ENCODE peak calls at places on chromosomes 3 and 15, in seven cellular contexts. One of them, this sample, is unnamed.
A peak's percentile ranks its signal among the peaks of the same experiment; 100 is the strongest.

GRCh38 chr3:102353148-102353547 is 81.7 kb upstream of the ZPLD1 start:
- DNase-seq in esophagus muscularis mucosa: no peak
- DNase-seq in brain microvascular endothelial cell: no peak
- DNase-seq in endothelial cell: no peak
- DNase-seq in cardiac fibroblast: peak; percentile 61
- DNase-seq in right atrium auricular region: no peak
- DNase-seq in foreskin fibroblast: no peak
- DNase-seq in this sample: no peak

GRCh38 chr15:89396723-89397652 is 62.4 kb upstream of the POLG start:
- DNase-seq in brain microvascular endothelial cell: no peak
- DNase-seq in foreskin fibroblast: no peak
- DNase-seq in endothelial cell: no peak
- DNase-seq in cardiac fibroblast: no peak
- DNase-seq in esophagus muscularis mucosa: no peak
- DNase-seq in right atrium auricular region: no peak
- DNase-seq in this sample: no peak

GRCh38 chr15:65101891-65102708 is 12.9 kb downstream of the UBAP1L start:
- DNase-seq in esophagus muscularis mucosa: no peak
- DNase-seq in brain microvascular endothelial cell: no peak
- DNase-seq in right atrium auricular region: no peak
- DNase-seq in foreskin fibroblast: no peak
- DNase-seq in cardiac fibroblast: no peak
- DNase-seq in endothelial cell: peak; percentile 56
- DNase-seq in this sample: no peak

GRCh38 chr3:17431004-17431403 is 311.4 kb downstream of the TBC1D5 start:
- DNase-seq in endothelial cell: no peak
- DNase-seq in cardiac fibroblast: peak; percentile 71
- DNase-seq in esophagus muscularis mucosa: no peak
- DNase-seq in right atrium auricular region: no peak
- DNase-seq in brain microvascular endothelial cell: no peak
- DNase-seq in foreskin fibroblast: peak; percentile 51
- DNase-seq in this sample: no peak

GRCh38 chr3:184016169-184016570 is 1.5 kb downstream of the ABCC5 start:
- DNase-seq in cardiac fibroblast: no peak
- DNase-seq in endothelial cell: no peak
- DNase-seq in esophagus muscularis mucosa: no peak
- DNase-seq in brain microvascular endothelial cell: no peak
- DNase-seq in foreskin fibroblast: no peak
- DNase-seq in right atrium auricular region: no peak
- DNase-seq in this sample: no peak

GRCh38 chr3:175208316-175208715 is 349.2 kb downstream of the NAALADL2 start:
- DNase-seq in foreskin fibroblast: peak; percentile 82
- DNase-seq in cardiac fibroblast: peak; percentile 39
- DNase-seq in endothelial cell: no peak
- DNase-seq in right atrium auricular region: no peak
- DNase-seq in esophagus muscularis mucosa: no peak
- DNase-seq in brain microvascular endothelial cell: no peak
- DNase-seq in this sample: no peak

GRCh38 chr15:37824717-37825382 is 109.6 kb upstream of the TMCO5A start:
- DNase-seq in cardiac fibroblast: peak; percentile 96
- DNase-seq in endothelial cell: no peak
- DNase-seq in esophagus muscularis mucosa: no peak
- DNase-seq in right atrium auricular region: no peak
- DNase-seq in brain microvascular endothelial cell: peak; percentile 97
- DNase-seq in foreskin fibroblast: peak; percentile 95
- DNase-seq in this sample: no peak

GRCh38 chr15:42107483-42107882 is 13.1 kb upstream of the PLA2G4D start:
- DNase-seq in cardiac fibroblast: no peak
- DNase-seq in foreskin fibroblast: no peak
- DNase-seq in endothelial cell: no peak
- DNase-seq in esophagus muscularis mucosa: no peak
- DNase-seq in brain microvascular endothelial cell: no peak
- DNase-seq in right atrium auricular region: no peak
- DNase-seq in this sample: peak; percentile 34

GRCh38 chr15:32849769-32850668 is 132.2 kb downstream of the GREM1 start:
- DNase-seq in esophagus muscularis mucosa: no peak
- DNase-seq in endothelial cell: no peak
- DNase-seq in foreskin fibroblast: peak; percentile 86
- DNase-seq in brain microvascular endothelial cell: peak; percentile 70
- DNase-seq in cardiac fibroblast: peak; percentile 98
- DNase-seq in right atrium auricular region: no peak
- DNase-seq in this sample: no peak

GRCh38 chr3:128006061-128006470 is 46.2 kb upstream of the SEC61A1 start:
- DNase-seq in endothelial cell: no peak
- DNase-seq in esophagus muscularis mucosa: no peak
- DNase-seq in brain microvascular endothelial cell: no peak
- DNase-seq in cardiac fibroblast: no peak
- DNase-seq in right atrium auricular region: no peak
- DNase-seq in foreskin fibroblast: no peak
- DNase-seq in this sample: no peak

GRCh38 chr3:45187597-45188210 is 38.4 kb downstream of the TMEM158 start:
- DNase-seq in endothelial cell: no peak
- DNase-seq in brain microvascular endothelial cell: no peak
- DNase-seq in esophagus muscularis mucosa: no peak
- DNase-seq in cardiac fibroblast: no peak
- DNase-seq in right atrium auricular region: no peak
- DNase-seq in foreskin fibroblast: no peak
- DNase-seq in this sample: no peak

GRCh38 chr3:56314842-56315241 is 153.4 kb downstream of the ERC2 start:
- DNase-seq in esophagus muscularis mucosa: no peak
- DNase-seq in endothelial cell: no peak
- DNase-seq in cardiac fibroblast: peak; percentile 66
- DNase-seq in foreskin fibroblast: peak; percentile 56
- DNase-seq in right atrium auricular region: no peak
- DNase-seq in brain microvascular endothelial cell: peak; percentile 52
- DNase-seq in this sample: no peak

GRCh38 chr3:190597291-190597690 is 83.4 kb downstream of the IL1RAP start:
- DNase-seq in esophagus muscularis mucosa: no peak
- DNase-seq in brain microvascular endothelial cell: no peak
- DNase-seq in foreskin fibroblast: no peak
- DNase-seq in endothelial cell: no peak
- DNase-seq in right atrium auricular region: no peak
- DNase-seq in cardiac fibroblast: no peak
- DNase-seq in this sample: no peak

GRCh38 chr3:58874248-58874741 is 175.5 kb downstream of the CFAP20DC start:
- DNase-seq in foreskin fibroblast: no peak
- DNase-seq in endothelial cell: no peak
- DNase-seq in cardiac fibroblast: peak; percentile 43
- DNase-seq in brain microvascular endothelial cell: peak; percentile 15
- DNase-seq in right atrium auricular region: no peak
- DNase-seq in esophagus muscularis mucosa: no peak
- DNase-seq in this sample: no peak

GRCh38 chr15:78739996-78740903 is 71.0 kb downstream of the ADAMTS7 start:
- DNase-seq in brain microvascular endothelial cell: peak; percentile 39
- DNase-seq in foreskin fibroblast: peak; percentile 59
- DNase-seq in esophagus muscularis mucosa: no peak
- DNase-seq in right atrium auricular region: peak; percentile 55
- DNase-seq in endothelial cell: peak; percentile 83
- DNase-seq in cardiac fibroblast: peak; percentile 47
- DNase-seq in this sample: peak; percentile 82

GRCh38 chr15:85707519-85708338 is 87.0 kb downstream of the KLHL25 start:
- DNase-seq in endothelial cell: no peak
- DNase-seq in cardiac fibroblast: peak; percentile 45
- DNase-seq in brain microvascular endothelial cell: peak; percentile 36
- DNase-seq in foreskin fibroblast: peak; percentile 39
- DNase-seq in right atrium auricular region: no peak
- DNase-seq in esophagus muscularis mucosa: no peak
- DNase-seq in this sample: no peak

GRCh38 chr3:30553641-30554316 is 52.6 kb upstream of the TGFBR2 start:
- DNase-seq in esophagus muscularis mucosa: no peak
- DNase-seq in cardiac fibroblast: peak; percentile 52
- DNase-seq in right atrium auricular region: no peak
- DNase-seq in brain microvascular endothelial cell: no peak
- DNase-seq in foreskin fibroblast: peak; percentile 68
- DNase-seq in endothelial cell: no peak
- DNase-seq in this sample: no peak

DNA sequence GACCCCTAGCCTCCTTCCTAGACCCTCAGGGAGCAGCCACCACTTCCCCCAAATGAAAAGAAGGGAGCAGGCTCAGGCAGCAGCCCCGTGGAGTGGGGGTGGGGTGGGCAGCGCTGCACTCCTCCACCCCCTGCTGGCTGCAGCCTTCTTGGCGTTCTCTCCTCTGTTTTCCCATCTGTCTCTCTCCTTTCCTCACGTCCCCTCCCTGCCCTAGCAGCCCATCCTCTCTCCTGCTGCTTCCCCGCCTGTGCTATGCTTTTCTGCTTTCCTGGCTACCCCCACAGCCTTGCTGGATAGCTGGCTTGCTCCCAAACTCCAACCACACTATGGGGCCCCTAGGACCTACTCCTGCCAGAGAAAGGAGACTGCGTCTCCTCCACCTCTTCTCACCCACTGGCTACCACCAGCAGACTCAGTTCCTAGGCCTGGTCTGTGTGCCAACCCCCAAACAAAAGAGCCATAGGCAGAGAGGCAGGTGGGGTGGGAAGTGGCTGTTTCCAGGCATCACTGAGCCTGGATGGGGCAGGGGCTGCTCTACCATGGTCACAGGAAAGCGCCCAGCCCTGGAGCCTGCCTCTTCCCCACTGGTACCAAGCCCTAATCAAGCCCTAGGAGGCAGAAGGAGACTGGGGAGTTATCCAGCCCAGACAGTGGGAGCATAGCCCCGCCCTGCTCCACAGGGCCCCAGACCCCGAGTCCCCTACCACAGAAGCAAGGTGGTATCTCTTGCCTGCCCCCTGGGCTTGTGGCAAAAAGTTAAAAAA is 3.4 kb upstream of the DISP2 start:
- DNase-seq in right atrium auricular region: no peak
- DNase-seq in cardiac fibroblast: no peak
- DNase-seq in brain microvascular endothelial cell: no peak
- DNase-seq in endothelial cell: peak; percentile 52
- DNase-seq in foreskin fibroblast: peak; percentile 68
- DNase-seq in esophagus muscularis mucosa: no peak
- DNase-seq in this sample: no peak
- TF ChIP-seq CTCF in right atrium auricular region: no peak
- TF ChIP-seq CTCF in cardiac fibroblast: peak; percentile 77
- TF ChIP-seq CTCF in brain microvascular endothelial cell: peak; percentile 84
- TF ChIP-seq CTCF in endothelial cell: no peak
- TF ChIP-seq CTCF in foreskin fibroblast: peak; percentile 72
- TF ChIP-seq CTCF in esophagus muscularis mucosa: peak; percentile 50
- TF ChIP-seq CTCF in this sample: peak; percentile 62

DNA sequence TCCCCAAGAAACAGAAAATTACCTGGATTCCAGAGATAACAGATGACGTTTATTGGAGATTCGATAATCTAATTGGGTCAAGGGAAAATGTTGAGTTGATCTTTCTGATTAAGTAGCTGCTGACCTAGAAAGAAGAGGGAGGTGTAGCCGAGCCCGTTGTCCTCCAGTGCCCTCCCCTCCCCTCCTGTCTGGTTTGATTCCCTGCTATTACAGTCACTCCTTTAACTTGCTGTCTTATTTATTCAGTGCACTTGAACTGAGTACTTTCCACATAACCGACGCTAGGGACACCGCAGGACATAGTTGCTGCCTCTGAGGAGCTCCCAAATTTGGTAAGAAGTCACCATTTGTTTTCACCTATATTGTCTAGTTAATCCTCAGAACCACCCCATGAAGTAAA is 103.7 kb downstream of the AQP9 start:
- DNase-seq in esophagus muscularis mucosa: no peak
- DNase-seq in foreskin fibroblast: peak; percentile 25
- DNase-seq in endothelial cell: no peak
- DNase-seq in brain microvascular endothelial cell: no peak
- DNase-seq in right atrium auricular region: no peak
- DNase-seq in cardiac fibroblast: no peak
- DNase-seq in this sample: no peak
- TF ChIP-seq CTCF in esophagus muscularis mucosa: no peak
- TF ChIP-seq CTCF in foreskin fibroblast: no peak
- TF ChIP-seq CTCF in endothelial cell: no peak
- TF ChIP-seq CTCF in brain microvascular endothelial cell: peak; percentile 27
- TF ChIP-seq CTCF in right atrium auricular region: no peak
- TF ChIP-seq CTCF in cardiac fibroblast: no peak
- TF ChIP-seq CTCF in this sample: peak; percentile 23

DNA sequence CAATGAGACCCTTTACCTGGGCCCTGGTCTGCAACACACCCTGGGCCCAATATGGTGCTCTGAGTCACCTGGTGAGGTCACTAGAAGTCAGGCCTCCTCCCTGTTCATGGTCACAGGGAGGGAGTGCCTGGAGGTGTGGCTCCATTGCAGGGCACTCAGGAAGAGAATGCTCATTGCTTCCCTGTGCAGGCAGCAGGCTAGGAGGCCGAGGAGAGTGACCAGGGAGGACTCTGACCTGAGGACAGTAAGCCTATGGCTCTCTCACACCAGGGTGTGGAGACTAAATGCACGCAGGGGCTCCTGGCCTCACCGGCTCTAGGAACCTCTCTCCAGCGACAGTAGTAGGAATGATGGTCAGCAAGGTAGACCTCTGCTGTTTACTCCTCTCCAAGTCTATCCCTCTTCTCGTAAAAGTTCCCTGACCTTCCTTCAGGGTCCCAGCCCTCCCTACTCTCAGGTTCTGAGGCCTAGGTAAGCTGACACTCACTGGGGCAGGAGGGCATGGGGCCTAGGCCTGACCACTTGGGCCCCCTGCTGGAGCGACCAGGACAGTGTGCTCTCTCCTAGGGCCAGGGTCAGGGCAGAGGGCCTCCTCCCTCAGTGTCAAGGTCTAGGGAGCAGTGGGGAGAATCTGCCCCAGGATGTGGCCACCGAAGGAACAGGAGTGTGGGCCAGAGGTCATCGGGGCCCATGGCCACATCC is 9.6 kb upstream of the SLCO2A1 start:
- DNase-seq in right atrium auricular region: peak; percentile 53
- DNase-seq in cardiac fibroblast: peak; percentile 17
- DNase-seq in brain microvascular endothelial cell: no peak
- DNase-seq in endothelial cell: no peak
- DNase-seq in esophagus muscularis mucosa: peak; percentile 86
- DNase-seq in foreskin fibroblast: no peak
- DNase-seq in this sample: peak; percentile 67
- TF ChIP-seq CTCF in right atrium auricular region: no peak
- TF ChIP-seq CTCF in cardiac fibroblast: peak; percentile 44
- TF ChIP-seq CTCF in brain microvascular endothelial cell: peak; percentile 36
- TF ChIP-seq CTCF in endothelial cell: no peak
- TF ChIP-seq CTCF in esophagus muscularis mucosa: peak; percentile 11
- TF ChIP-seq CTCF in foreskin fibroblast: no peak
- TF ChIP-seq CTCF in this sample: no peak

GRCh38 chr3:108589081-108589997 is at the start of the genes CIP2A and DZIP3:
- DNase-seq in brain microvascular endothelial cell: peak; percentile 91
- DNase-seq in esophagus muscularis mucosa: peak; percentile 92
- DNase-seq in right atrium auricular region: peak; percentile 74
- DNase-seq in foreskin fibroblast: peak; percentile 92
- DNase-seq in endothelial cell: peak; percentile 92
- DNase-seq in cardiac fibroblast: peak; percentile 94
- DNase-seq in this sample: peak; percentile 97
- TF ChIP-seq CTCF in brain microvascular endothelial cell: no peak
- TF ChIP-seq CTCF in esophagus muscularis mucosa: peak; percentile 8
- TF ChIP-seq CTCF in right atrium auricular region: no peak
- TF ChIP-seq CTCF in foreskin fibroblast: no peak
- TF ChIP-seq CTCF in endothelial cell: no peak
- TF ChIP-seq CTCF in cardiac fibroblast: no peak
- TF ChIP-seq CTCF in this sample: no peak